ENCODE peak calls at places on chromosomes 1 and 21, in four cellular contexts. P, F, Y and M are unnamed samples.

GRCh38 chr21:37878946-37879660 is 37.2 kb downstream of the KCNJ6 start:
- DNase-seq in P (peak), F (no peak), Y (no peak), M (no peak)

GRCh38 chr21:42218836-42219605 is at the start of gene ABCG1:
- DNase-seq in P (no peak), F (no peak), Y (no peak), M (peak)

GRCh38 chr1:39230261-39231190 is 26.0 kb downstream of the MACF1 start:
- DNase-seq in P (no peak), F (peak), Y (peak), M (no peak)

GRCh38 chr1:227273557-227273956 is 44.7 kb downstream of the CDC42BPA start:
- DNase-seq in P (peak), F (peak), Y (no peak), M (no peak)

GRCh38 chr1:198809247-198809646 is 170.4 kb downstream of the PTPRC start:
- DNase-seq in P (no peak), F (no peak), Y (no peak), M (no peak)

GRCh38 chr1:109425391-109425790 is 857 bp downstream of the PSMA5 start:
- DNase-seq in P (no peak), F (no peak), Y (peak), M (no peak)

GRCh38 chr1:228108055-228108690 is 926 bp downstream of the MRPL55 start:
- DNase-seq in P (no peak), F (no peak), Y (no peak), M (no peak)

GRCh38 chr1:230458509-230458908 is 32.4 kb upstream of the PGBD5 start:
- DNase-seq in P (no peak), F (no peak), Y (no peak), M (no peak)

GRCh38 chr1:66312316-66312715 is 221.6 kb upstream of the SGIP1 start:
- DNase-seq in P (no peak), F (no peak), Y (no peak), M (no peak)

GRCh38 chr1:221724931-221725605 is 16.8 kb downstream of the DUSP10 start:
- DNase-seq in P (no peak), F (no peak), Y (no peak), M (no peak)

GRCh38 chr1:228332797-228333738 is 73.6 kb downstream of the TRIM11 start:
- DNase-seq in P (no peak), F (no peak), Y (no peak), M (no peak)

GRCh38 chr1:230976825-230977747 is 1.6 kb downstream of the TTC13 start:
- DNase-seq in P (no peak), F (no peak), Y (no peak), M (no peak)

GRCh38 chr1:115240321-115240720 is 97.7 kb downstream of the NGF start:
- DNase-seq in P (no peak), F (no peak), Y (no peak), M (no peak)
- TF ChIP-seq CREM in P (no peak), F (no peak), Y (no peak), M (no peak)

GRCh38 chr1:43835141-43836021 is 98.2 kb upstream of the ARTN start:
- DNase-seq in P (peak), F (no peak), Y (no peak), M (no peak)
- TF ChIP-seq CBFB in P (no peak), F (no peak), Y (peak), M (no peak)

GRCh38 chr1:36560177-36560576 is 77.5 kb upstream of the CSF3R start:
- DNase-seq in P (no peak), F (no peak), Y (no peak), M (no peak)

GRCh38 chr1:36555041-36555440 is 72.3 kb upstream of the CSF3R start:
- DNase-seq in P (no peak), F (no peak), Y (no peak), M (no peak)

GRCh38 chr1:36553591-36554417 is 71.1 kb upstream of the CSF3R start:
- DNase-seq in P (peak), F (peak), Y (no peak), M (peak)

GRCh38 chr1:36560621-36561364 is 78.1 kb upstream of the CSF3R start:
- DNase-seq in P (no peak), F (no peak), Y (no peak), M (no peak)

DNA sequence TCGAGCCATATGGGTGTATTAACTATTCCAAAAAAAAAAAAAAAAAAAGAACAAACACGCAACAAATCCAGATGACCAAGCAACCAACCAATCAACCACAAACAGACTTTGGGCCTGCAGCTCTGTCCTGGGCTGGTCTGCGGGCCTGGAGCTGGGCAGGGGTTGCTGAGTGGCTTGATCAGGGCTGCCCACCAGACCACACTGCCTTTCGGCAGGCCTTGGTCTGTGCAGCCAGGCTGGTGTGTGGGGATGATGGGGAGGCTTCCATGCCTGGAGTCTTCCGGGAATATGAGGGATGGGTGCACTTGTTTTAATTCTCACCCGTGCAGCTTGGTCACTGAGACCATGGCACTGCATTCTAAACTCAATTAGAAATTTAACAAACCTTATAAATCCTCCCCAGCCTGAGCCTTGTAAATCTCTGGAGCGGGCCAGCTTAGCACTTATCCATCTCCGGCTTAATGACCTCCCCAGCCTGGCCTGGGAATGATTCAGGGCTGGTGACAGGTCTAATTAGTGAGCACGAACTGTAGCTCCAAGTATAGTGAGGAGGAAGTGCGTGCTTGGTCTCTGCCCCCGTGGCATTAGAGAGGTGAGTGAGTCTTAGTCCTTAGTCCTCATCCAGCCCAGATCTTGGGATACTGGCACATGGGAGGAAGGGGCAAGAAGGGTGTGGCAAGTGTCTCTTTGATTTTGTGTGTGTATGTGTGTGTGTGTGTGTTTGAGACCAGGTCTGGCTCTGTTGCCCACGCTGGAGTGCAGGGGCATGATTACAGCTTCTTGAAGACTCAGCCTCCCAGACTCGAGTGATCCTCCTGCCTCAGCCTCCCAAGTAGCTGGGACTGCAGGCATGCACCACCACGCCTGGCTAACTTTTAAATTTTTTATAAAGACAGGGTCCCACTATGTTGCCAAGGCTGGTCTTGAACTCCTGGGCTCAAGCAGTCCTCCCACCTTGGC is 74.6 kb upstream of the CSF3R start:
- DNase-seq in P (no peak), F (no peak), Y (no peak), M (no peak)
- TF ChIP-seq CREM in P (no peak), F (no peak), Y (no peak), M (no peak)

DNA sequence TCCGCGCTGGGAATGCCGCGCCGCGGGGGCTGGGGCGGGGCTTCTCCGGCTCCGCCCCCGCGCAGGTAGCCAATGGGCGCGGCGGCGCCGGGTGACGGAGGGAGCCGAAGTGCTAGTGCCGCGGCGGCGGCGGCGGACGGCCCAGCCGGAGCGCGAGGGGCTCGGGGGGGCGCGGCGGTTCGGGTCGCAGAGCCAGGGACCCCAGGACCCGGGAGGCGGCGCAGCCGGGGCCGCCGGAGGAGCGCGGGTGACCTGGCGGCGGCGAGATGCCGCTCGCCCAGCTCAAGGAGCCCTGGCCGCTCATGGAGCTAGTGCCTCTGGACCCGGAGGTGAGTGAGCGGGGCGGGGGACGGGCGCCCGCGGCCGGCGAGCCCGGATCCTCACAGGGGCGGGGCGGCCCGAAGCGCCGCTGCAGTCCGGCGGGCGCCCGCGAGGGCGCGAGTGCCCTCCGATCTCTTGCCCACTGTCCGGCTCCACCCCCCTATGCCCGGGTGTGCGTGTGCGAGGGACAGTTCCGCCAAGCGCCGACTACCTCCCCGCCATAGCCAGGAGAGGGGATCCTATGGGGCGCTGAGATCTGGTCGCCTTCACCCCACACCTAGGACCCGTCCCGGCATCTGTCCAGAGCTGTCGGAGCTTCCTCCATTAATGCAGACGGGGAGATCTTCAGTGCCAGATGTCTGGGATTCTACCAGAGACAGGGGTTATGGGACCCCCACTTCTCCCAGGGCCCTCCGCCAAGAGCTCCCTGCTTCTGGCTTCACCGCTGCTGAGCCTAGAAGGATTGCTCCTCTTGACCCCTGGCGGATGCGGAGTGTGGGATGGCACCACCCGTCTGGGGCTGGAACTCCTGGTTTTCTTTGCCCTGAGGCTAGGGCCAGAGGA is at the start of gene RPS6KA1:
- DNase-seq in P (peak), F (peak), Y (no peak), M (peak)
- TF ChIP-seq CBFB in P (no peak), F (no peak), Y (no peak), M (no peak)

GRCh38 chr1:41098657-41099207 is 77.2 kb upstream of the SLFNL1 start:
- DNase-seq in P (no peak), F (no peak), Y (no peak), M (no peak)

GRCh38 chr1:41100170-41100569 is 78.6 kb upstream of the SLFNL1 start:
- DNase-seq in P (no peak), F (no peak), Y (no peak), M (no peak)

GRCh38 chr1:41102653-41103052 is 81.1 kb upstream of the SLFNL1 start:
- DNase-seq in P (no peak), F (no peak), Y (no peak), M (no peak)

GRCh38 chr1:41103761-41104160 is 82.2 kb upstream of the SLFNL1 start:
- DNase-seq in P (no peak), F (no peak), Y (no peak), M (no peak)

GRCh38 chr1:41102208-41102607 is 80.7 kb upstream of the SLFNL1 start:
- DNase-seq in P (no peak), F (no peak), Y (no peak), M (no peak)
- TF ChIP-seq CREM in P (no peak), F (no peak), Y (no peak), M (no peak)

DNA sequence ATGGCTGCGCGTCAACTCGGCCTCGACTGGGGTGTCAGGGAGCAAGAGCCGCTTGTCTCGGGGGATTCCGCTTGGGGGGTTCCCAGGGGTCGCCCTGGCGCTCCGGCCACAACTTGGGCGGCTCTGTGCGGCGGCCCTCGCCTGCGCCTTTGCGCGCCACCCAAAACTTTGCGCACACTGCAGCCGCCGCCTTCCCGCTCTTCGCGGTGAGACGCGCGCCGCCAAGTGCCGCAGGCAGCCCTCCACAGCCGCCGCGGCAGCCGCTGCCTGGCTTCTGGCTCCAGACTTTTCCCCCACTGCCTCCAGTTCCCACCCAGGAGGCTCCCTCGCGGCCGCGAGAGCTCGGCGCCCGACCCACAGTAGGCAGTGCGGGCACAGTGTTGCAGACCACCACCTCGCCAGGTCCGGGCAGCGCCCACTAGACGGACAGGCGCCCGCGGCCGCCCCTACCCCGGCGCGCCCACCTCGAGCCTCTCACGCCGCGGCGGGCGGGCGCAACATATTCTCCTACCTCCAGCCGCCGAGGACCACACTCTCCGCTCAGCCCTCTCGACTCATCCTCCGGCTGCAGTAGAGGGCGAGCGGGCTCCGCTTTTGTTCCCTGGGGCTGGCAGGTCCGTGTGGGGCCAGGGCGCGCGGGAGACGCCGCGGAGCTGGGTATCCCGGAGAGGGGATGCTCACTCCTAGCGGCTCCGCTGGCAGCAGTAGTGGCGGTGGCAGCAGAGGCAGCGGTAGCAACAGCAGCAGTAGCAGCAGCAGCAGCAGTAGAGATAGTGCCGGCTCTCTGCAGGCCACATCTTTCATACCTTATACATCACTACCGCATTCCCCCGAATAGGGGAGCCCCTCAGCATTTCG is 296.6 kb downstream of the OMA1 start:
- DNase-seq in P (peak), F (peak), Y (no peak), M (peak)
- TF ChIP-seq CBFB in P (no peak), F (no peak), Y (no peak), M (no peak)

GRCh38 chr1:184199036-184199796 is 147.7 kb downstream of the TSEN15 start:
- DNase-seq in P (no peak), F (no peak), Y (no peak), M (no peak)
- TF ChIP-seq CREM in P (no peak), F (no peak), Y (no peak), M (no peak)

GRCh38 chr1:82321794-82322193 is 521.1 kb downstream of the ADGRL2 start:
- DNase-seq in P (no peak), F (no peak), Y (no peak), M (no peak)
- TF ChIP-seq CBFB in P (no peak), F (no peak), Y (no peak), M (no peak)